ENCODE peak calls at places on chromosome 17, in five cellular contexts. X is LHCN-M2, I is cardiac muscle cell, J is progenitor cell of endocrine pancreas, U is foreskin fibroblast. N is an unnamed sample.

GRCh38 chr17:32777436-32777835 is 99.5 kb downstream of the MYO1D start:
- DNase-seq in J (no peak), U (peak), I (no peak), X (peak), N (no peak)

GRCh38 chr17:75845058-75845711 is 981 bp upstream of the UNC13D start:
- DNase-seq in J (peak), U (peak), I (peak), X (peak), N (peak)

GRCh38 chr17:76726766-76727718 is at the start of gene METTL23:
- DNase-seq in U (peak), I (peak), J (peak), X (peak), N (peak)

GRCh38 chr17:67993998-67994361 is 2.3 kb downstream of the C17orf58 start:
- DNase-seq in J (no peak), I (no peak), U (peak), X (no peak), N (peak)

GRCh38 chr17:66466933-66467367 is 164.5 kb downstream of the PRKCA start:
- DNase-seq in U (peak), J (no peak), I (peak), X (peak), N (peak)

GRCh38 chr17:8581002-8581658 is 49.4 kb downstream of the MYH10 start:
- DNase-seq in J (no peak), U (no peak), X (peak), I (no peak), N (no peak)

GRCh38 chr17:9364837-9365430 is 210.7 kb downstream of the STX8 start:
- DNase-seq in X (no peak), I (no peak), U (peak), J (no peak), N (no peak)

GRCh38 chr17:7413346-7413985 is 5.8 kb downstream of the NLGN2 start:
- DNase-seq in U (peak), I (no peak), J (no peak), X (peak), N (no peak)

GRCh38 chr17:76276461-76277299 is 11.5 kb downstream of the UBALD2 start:
- DNase-seq in J (no peak), X (no peak), U (peak), I (no peak), N (no peak)

GRCh38 chr17:27345141-27345904 is 51.4 kb downstream of the WSB1 start:
- DNase-seq in X (no peak), I (peak), J (no peak), U (no peak), N (no peak)

GRCh38 chr17:77485089-77485833 is 344.5 kb downstream of the SEC14L1 start:
- DNase-seq in X (no peak), U (no peak), I (no peak), J (no peak), N (no peak)

GRCh38 chr17:66301864-66302741 is at the start of gene PRKCA:
- DNase-seq in U (peak), I (peak), J (peak), X (peak), N (peak)

GRCh38 chr17:44916059-44916780 is 920 bp upstream of the GFAP start:
- DNase-seq in J (no peak), I (peak), U (peak), X (no peak), N (no peak)

GRCh38 chr17:68381076-68381900 is 76.0 kb downstream of the WIPI1 start:
- DNase-seq in J (no peak), X (peak), I (no peak), U (peak), N (peak)

GRCh38 chr17:38540514-38540913 is 65.2 kb downstream of the SRCIN1 start:
- DNase-seq in U (no peak), X (no peak), J (no peak), I (no peak), N (no peak)

GRCh38 chr17:63932008-63932561 is at the start of gene CD79B:
- DNase-seq in X (no peak), I (no peak), J (no peak), U (no peak), N (no peak)

GRCh38 chr17:57911834-57912673 is 43.2 kb downstream of the CUEDC1 start:
- DNase-seq in I (no peak), X (no peak), U (peak), J (no peak), N (peak)